ENCODE peak calls at places on chromosome 9, in ten cellular contexts. M, V, D, Y, F, E, A, I, K and H are unnamed samples.

GRCh38 chr9:136544549-136545064 is 1.2 kb downstream of the NOTCH1 start:
- DNase-seq in M (peak), V (no peak), D (peak), Y (peak), F (peak), E (peak), A (peak), I (peak), K (no peak), H (peak)

GRCh38 chr9:109956811-109957440 is 176.9 kb downstream of the PALM2AKAP2 start:
- DNase-seq in M (no peak), V (no peak), D (no peak), Y (no peak), F (peak), E (no peak), A (no peak), I (no peak), K (no peak), H (no peak)

GRCh38 chr9:100579665-100580064 is 1.8 kb downstream of the CAVIN4 start:
- DNase-seq in M (no peak), V (no peak), D (no peak), Y (no peak), F (peak), E (no peak), A (no peak), I (no peak), K (no peak), H (no peak)

GRCh38 chr9:126673689-126674364 is 60.1 kb downstream of the LMX1B start:
- DNase-seq in M (no peak), V (peak), D (peak), Y (no peak), F (no peak), E (no peak), A (peak), I (no peak), K (no peak), H (no peak)

GRCh38 chr9:115327441-115328122 is 209.6 kb upstream of the TNC start:
- DNase-seq in M (no peak), V (no peak), D (no peak), Y (no peak), F (peak), E (no peak), A (no peak), I (no peak), K (no peak), H (no peak)

GRCh38 chr9:127801955-127802575 is 617 bp upstream of the FPGS start:
- DNase-seq in M (no peak), V (no peak), D (no peak), Y (no peak), F (peak), E (no peak), A (peak), I (no peak), K (no peak), H (no peak)

GRCh38 chr9:137520614-137521404 is 29.4 kb downstream of the PNPLA7 start:
- DNase-seq in M (no peak), V (no peak), D (no peak), Y (no peak), F (no peak), E (no peak), A (no peak), I (no peak), K (no peak), H (no peak)

GRCh38 chr9:972512-973294 is 3.8 kb upstream of the DMRT3 start:
- DNase-seq in M (no peak), V (peak), D (peak), Y (no peak), F (no peak), E (no peak), A (no peak), I (no peak), K (peak), H (no peak)